ENCODE peak calls at places on chromosome 2, in seven cellular contexts. N, M, C, Z, P, Y and B are unnamed samples.

GRCh38 chr2:136131484-136131960 is 13.6 kb upstream of the CXCR4 start:
- DNase-seq in N (no peak), M (no peak), C (no peak), Z (no peak), P (no peak), Y (no peak), B (no peak)

GRCh38 chr2:120134263-120134662 is 88.9 kb downstream of the TMEM185B start:
- DNase-seq in N (no peak), M (peak), C (peak), Z (peak), P (no peak), Y (no peak), B (peak)

GRCh38 chr2:61763605-61764034 is 90.2 kb downstream of the FAM161A start:
- DNase-seq in N (no peak), M (peak), C (no peak), Z (peak), P (peak), Y (no peak), B (no peak)

GRCh38 chr2:45743531-45744391 is 92.3 kb downstream of the PRKCE start:
- DNase-seq in N (no peak), M (peak), C (no peak), Z (peak), P (no peak), Y (no peak), B (no peak)

GRCh38 chr2:1704606-1705556 is 39.4 kb downstream of the PXDN start:
- DNase-seq in N (no peak), M (no peak), C (no peak), Z (peak), P (no peak), Y (no peak), B (peak)

GRCh38 chr2:5720426-5720825 is 28.2 kb downstream of the SOX11 start:
- DNase-seq in N (no peak), M (peak), C (no peak), Z (peak), P (no peak), Y (no peak), B (no peak)

GRCh38 chr2:128307595-128307994 is 11.1 kb downstream of the HS6ST1 start:
- DNase-seq in N (no peak), M (no peak), C (no peak), Z (no peak), P (no peak), Y (no peak), B (no peak)

GRCh38 chr2:128838244-128838643 is 519.6 kb upstream of the HS6ST1 start:
- DNase-seq in N (no peak), M (no peak), C (no peak), Z (no peak), P (no peak), Y (no peak), B (no peak)

GRCh38 chr2:128187032-128187654 is 96.1 kb downstream of the UGGT1 start:
- DNase-seq in N (no peak), M (peak), C (no peak), Z (peak), P (no peak), Y (no peak), B (peak)

GRCh38 chr2:230269715-230270114 is 44.2 kb downstream of the SP140 start:
- DNase-seq in N (no peak), M (no peak), C (no peak), Z (no peak), P (no peak), Y (no peak), B (no peak)

GRCh38 chr2:238631491-238632180 is 204.9 kb downstream of the ASB1 start:
- DNase-seq in N (no peak), M (no peak), C (no peak), Z (no peak), P (no peak), Y (peak), B (no peak)

GRCh38 chr2:55168221-55169154 is 63.6 kb downstream of the CLHC1 start:
- DNase-seq in N (no peak), M (peak), C (no peak), Z (peak), P (peak), Y (no peak), B (peak)

GRCh38 chr2:64650722-64651338 is 2.9 kb downstream of the SERTAD2 start:
- DNase-seq in N (no peak), M (no peak), C (no peak), Z (no peak), P (no peak), Y (no peak), B (no peak)

GRCh38 chr2:156903335-156903734 is 354.2 kb upstream of the GALNT5 start:
- DNase-seq in N (no peak), M (peak), C (no peak), Z (no peak), P (no peak), Y (no peak), B (no peak)

GRCh38 chr2:174631009-174631981 is 33.7 kb upstream of the WIPF1 start:
- DNase-seq in N (no peak), M (peak), C (no peak), Z (peak), P (peak), Y (no peak), B (no peak)

GRCh38 chr2:10377747-10378085 is 70.4 kb downstream of the ODC1 start:
- DNase-seq in N (no peak), M (no peak), C (no peak), Z (no peak), P (no peak), Y (no peak), B (no peak)

GRCh38 chr2:238786379-238786778 is 61.5 kb upstream of the TWIST2 start:
- DNase-seq in N (no peak), M (no peak), C (no peak), Z (no peak), P (no peak), Y (no peak), B (no peak)

GRCh38 chr2:182366625-182367024 is 60.2 kb downstream of the PDE1A start:
- DNase-seq in N (no peak), M (peak), C (no peak), Z (peak), P (no peak), Y (no peak), B (no peak)

GRCh38 chr2:45315881-45316280 is 295.2 kb downstream of the SRBD1 start:
- DNase-seq in N (no peak), M (peak), C (no peak), Z (peak), P (no peak), Y (no peak), B (no peak)

GRCh38 chr2:144481109-144481508 is 38.8 kb downstream of the ZEB2 start:
- DNase-seq in N (no peak), M (no peak), C (no peak), Z (no peak), P (no peak), Y (no peak), B (no peak)

GRCh38 chr2:219213026-219213415 is 5.7 kb downstream of the ABCB6 start:
- DNase-seq in N (no peak), M (no peak), C (no peak), Z (no peak), P (no peak), Y (no peak), B (no peak)

GRCh38 chr2:234517971-234518370 is 21.1 kb upstream of the ARL4C start:
- DNase-seq in N (no peak), M (no peak), C (no peak), Z (no peak), P (peak), Y (no peak), B (no peak)

GRCh38 chr2:79627237-79627636 is 114.4 kb downstream of the CTNNA2 start:
- DNase-seq in N (no peak), M (no peak), C (no peak), Z (no peak), P (no peak), Y (no peak), B (no peak)

GRCh38 chr2:216596234-216596985 is 36.8 kb upstream of the IGFBP2 start:
- DNase-seq in N (no peak), M (peak), C (no peak), Z (peak), P (no peak), Y (no peak), B (no peak)

GRCh38 chr2:56009758-56010534 is 86.4 kb upstream of the EFEMP1 start:
- DNase-seq in N (no peak), M (peak), C (no peak), Z (peak), P (no peak), Y (no peak), B (peak)

GRCh38 chr2:164891460-164891859 is 49.8 kb upstream of the COBLL1 start:
- DNase-seq in N (no peak), M (no peak), C (no peak), Z (no peak), P (no peak), Y (no peak), B (no peak)

GRCh38 chr2:241218131-241219029 is 29.9 kb downstream of the ANO7 start:
- DNase-seq in N (peak), M (peak), C (peak), Z (peak), P (peak), Y (peak), B (peak)

DNA sequence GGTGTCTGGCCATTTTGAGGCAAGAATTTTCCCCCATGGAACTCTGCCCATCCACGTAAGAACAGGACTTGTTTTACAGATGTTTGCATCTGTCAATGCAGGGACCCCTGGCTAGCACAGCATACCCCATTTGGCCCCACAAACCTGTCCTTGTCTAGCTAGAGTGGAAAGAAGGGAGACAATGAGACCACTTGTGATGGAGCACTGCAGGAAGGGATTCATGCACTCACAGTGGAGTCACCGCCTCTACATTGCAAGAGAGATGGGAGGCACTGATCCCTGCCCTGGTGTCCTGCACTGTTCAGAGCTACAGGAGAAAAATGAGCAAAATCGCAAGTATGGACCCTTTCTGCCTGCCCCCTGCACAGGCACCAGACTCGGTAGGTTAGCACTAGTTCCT is 32.5 kb downstream of the NPAS2 start:
- DNase-seq in N (no peak), M (no peak), C (no peak), Z (no peak), P (no peak), Y (no peak), B (no peak)
- H3K18ac ChIP-seq in N (no peak), M (no peak), C (no peak), Z (no peak), P (no peak), Y (no peak), B (no peak)

DNA sequence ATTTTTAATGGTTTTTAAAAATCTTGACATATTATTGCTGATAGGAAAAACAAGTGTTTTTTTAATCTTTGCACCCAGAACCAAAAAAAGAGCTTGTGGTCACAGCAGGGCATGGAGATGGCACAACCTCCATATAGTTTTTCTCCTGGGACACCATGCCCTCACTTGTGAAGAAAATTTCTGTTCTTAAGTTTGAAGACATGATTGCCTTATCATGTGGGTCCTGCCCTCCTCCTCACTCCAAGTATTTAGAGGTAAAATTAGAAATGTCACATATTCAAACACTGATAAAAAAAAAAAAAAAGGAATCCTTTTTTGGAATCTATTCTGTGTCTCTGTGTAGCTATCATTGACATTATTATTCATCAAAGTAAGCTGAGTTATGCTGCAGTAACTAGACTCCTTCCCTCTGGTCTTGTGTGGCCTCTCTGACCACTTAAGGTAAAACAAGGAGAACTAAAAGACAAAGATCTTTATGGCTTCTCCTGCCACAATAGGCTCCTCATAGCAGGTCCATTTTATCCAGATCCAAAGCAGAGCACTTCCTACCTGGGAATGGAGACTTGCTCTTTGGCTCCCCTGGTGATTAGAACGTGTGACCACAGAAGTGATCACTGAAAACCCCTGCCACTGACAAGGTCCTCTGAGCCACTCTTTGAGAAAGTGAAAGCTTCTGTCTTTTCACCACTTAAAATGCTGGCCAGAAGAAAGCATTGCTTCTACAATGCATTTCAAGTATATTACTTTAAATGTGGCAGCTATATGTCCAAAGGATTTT is 19.8 kb downstream of the ADD2 start:
- DNase-seq in N (no peak), M (no peak), C (no peak), Z (no peak), P (no peak), Y (peak), B (peak)
- H2BK120ac ChIP-seq in N (no peak), M (no peak), C (no peak), Z (no peak), P (no peak), Y (no peak), B (no peak)

GRCh38 chr2:63555299-63555698 is 33.0 kb downstream of the WDPCP start:
- DNase-seq in N (no peak), M (no peak), C (no peak), Z (no peak), P (no peak), Y (no peak), B (no peak)

GRCh38 chr2:63553049-63553448 is 35.2 kb downstream of the WDPCP start:
- DNase-seq in N (no peak), M (no peak), C (no peak), Z (no peak), P (no peak), Y (no peak), B (no peak)

GRCh38 chr2:63555931-63556330 is 32.3 kb downstream of the WDPCP start:
- DNase-seq in N (no peak), M (no peak), C (no peak), Z (no peak), P (no peak), Y (no peak), B (peak)
- H3K18ac ChIP-seq in N (no peak), M (no peak), C (no peak), Z (no peak), P (no peak), Y (no peak), B (no peak)

DNA sequence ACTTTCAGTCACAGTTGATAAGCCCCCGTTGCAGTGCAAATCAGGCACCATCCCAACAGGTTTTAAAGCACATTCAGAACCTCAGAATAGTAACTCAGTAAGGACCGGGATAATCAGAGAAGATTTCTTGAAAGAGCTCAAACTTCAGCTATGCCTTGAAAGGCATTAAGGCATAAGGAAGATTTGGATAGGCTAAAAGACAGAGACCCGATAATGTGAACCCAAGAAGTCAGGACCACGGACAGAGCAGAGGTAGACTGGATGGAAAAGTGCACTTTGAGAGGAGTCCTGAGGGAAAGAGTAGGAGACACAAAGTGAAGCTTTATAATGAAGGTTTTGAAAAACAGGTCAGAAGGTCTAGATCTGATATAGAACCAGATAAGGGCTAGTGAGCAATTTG is 36.9 kb upstream of the KLF7 start:
- DNase-seq in N (peak), M (peak), C (peak), Z (peak), P (no peak), Y (peak), B (peak)
- H2BK120ac ChIP-seq in N (no peak), M (no peak), C (no peak), Z (no peak), P (no peak), Y (no peak), B (no peak)

GRCh38 chr2:48247171-48247570 is 282.8 kb upstream of the STON1 start:
- DNase-seq in N (no peak), M (peak), C (no peak), Z (no peak), P (no peak), Y (no peak), B (no peak)
- H3K18ac ChIP-seq in N (no peak), M (no peak), C (no peak), Z (no peak), P (no peak), Y (no peak), B (no peak)

GRCh38 chr2:40734797-40735196 is 282.9 kb upstream of the SLC8A1 start:
- DNase-seq in N (no peak), M (peak), C (no peak), Z (peak), P (peak), Y (no peak), B (no peak)

GRCh38 chr2:40746150-40746549 is 294.3 kb upstream of the SLC8A1 start:
- DNase-seq in N (no peak), M (no peak), C (no peak), Z (no peak), P (no peak), Y (no peak), B (no peak)

GRCh38 chr2:40737180-40737579 is 285.3 kb upstream of the SLC8A1 start:
- DNase-seq in N (no peak), M (no peak), C (no peak), Z (no peak), P (no peak), Y (no peak), B (no peak)

GRCh38 chr2:40741532-40741931 is 289.6 kb upstream of the SLC8A1 start:
- DNase-seq in N (no peak), M (no peak), C (no peak), Z (no peak), P (no peak), Y (no peak), B (no peak)

DNA sequence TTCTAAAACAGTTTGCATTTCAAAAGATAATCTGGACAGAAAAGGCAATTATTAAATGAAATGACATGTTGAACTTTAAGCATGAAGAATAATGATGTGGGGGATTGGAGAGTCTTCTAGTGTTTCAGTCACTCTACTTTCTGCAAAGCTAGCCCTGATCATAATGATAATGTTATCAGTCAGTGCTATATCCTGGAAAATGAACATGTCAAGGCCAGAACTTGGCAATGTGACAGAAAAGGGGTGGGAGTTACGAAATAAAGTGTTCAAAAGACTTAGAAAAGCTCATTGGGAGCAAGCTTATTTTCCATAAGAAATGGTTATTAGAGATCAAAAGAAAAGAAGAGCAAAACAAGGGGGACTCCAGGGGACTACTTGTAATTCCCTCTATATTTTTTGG is 288.5 kb upstream of the SLC8A1 start:
- DNase-seq in N (no peak), M (no peak), C (no peak), Z (no peak), P (no peak), Y (no peak), B (no peak)
- H2BK120ac ChIP-seq in N (no peak), M (no peak), C (no peak), Z (no peak), P (no peak), Y (no peak), B (no peak)

GRCh38 chr2:16675781-16676180 is 10.1 kb upstream of the CYRIA start:
- DNase-seq in N (no peak), M (no peak), C (no peak), Z (no peak), P (no peak), Y (no peak), B (no peak)

GRCh38 chr2:16677875-16678274 is 12.2 kb upstream of the CYRIA start:
- DNase-seq in N (no peak), M (no peak), C (no peak), Z (no peak), P (no peak), Y (no peak), B (no peak)

GRCh38 chr2:16680294-16680693 is 14.7 kb upstream of the CYRIA start:
- DNase-seq in N (no peak), M (no peak), C (no peak), Z (no peak), P (no peak), Y (no peak), B (no peak)

GRCh38 chr2:16682431-16683130 is 16.9 kb upstream of the CYRIA start:
- DNase-seq in N (no peak), M (no peak), C (no peak), Z (no peak), P (no peak), Y (no peak), B (no peak)

GRCh38 chr2:16678964-16679363 is 13.3 kb upstream of the CYRIA start:
- DNase-seq in N (no peak), M (no peak), C (peak), Z (no peak), P (no peak), Y (no peak), B (peak)
- H3K18ac ChIP-seq in N (no peak), M (no peak), C (no peak), Z (no peak), P (no peak), Y (no peak), B (no peak)

DNA sequence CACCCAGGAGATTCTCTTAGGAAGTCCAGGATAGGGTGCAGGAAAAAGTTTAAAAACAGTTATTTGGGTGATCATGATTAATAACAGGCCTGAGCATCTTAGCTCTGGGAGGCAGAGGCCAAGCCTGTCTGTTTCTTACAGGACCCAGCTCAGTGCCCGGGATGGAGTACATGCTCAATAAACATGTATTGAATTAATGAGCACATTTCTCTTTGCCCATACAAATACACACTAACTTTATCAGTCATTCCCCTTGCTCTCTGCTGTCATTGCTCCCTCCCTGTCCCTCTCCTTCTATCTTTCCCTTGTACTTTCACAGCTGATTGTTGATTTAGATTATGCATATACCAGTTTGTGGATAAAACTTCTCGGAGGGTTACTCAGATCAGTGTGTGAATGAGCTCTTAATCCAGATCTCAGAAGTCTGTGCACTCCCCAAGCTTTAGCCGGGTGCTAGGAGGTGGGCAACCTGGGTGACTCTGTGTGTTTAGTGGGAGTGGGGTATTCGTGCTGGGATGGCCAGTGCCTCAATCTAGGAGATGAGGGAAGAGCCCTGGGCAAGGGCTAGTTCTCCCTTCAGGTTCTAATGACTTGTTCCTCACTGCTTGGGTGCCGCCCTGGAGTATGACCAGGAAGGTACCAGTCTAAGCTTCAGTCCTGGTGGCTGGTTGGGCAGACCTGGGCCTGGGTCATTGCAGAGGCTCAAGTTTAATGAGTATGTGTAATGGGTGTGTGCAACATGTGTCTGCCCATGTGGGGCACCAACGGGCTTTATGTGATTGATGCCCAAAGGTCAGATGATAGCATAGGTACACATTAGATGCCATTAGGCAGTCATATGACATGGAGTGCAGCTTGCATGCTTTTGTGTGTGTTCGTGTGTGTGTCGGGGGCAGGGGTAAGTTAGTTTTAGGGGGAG is 10.6 kb downstream of the EMX1 start:
- DNase-seq in N (no peak), M (no peak), C (peak), Z (no peak), P (no peak), Y (no peak), B (no peak)
- H2BK120ac ChIP-seq in N (no peak), M (no peak), C (no peak), Z (no peak), P (no peak), Y (no peak), B (no peak)